ENCODE peak calls at places on chromosomes 3 and 15, in four cellular contexts. One of them, this sample, is unnamed.

GRCh38 chr15:86550075-86550474 is 470.4 kb downstream of the AGBL1 start:
- DNase-seq in A549: no peak
- DNase-seq in HepG2: no peak
- DNase-seq in H1: no peak
- DNase-seq in this sample: no peak

GRCh38 chr3:21237638-21238037 is 513.4 kb downstream of the ZNF385D start:
- DNase-seq in A549: no peak
- DNase-seq in HepG2: no peak
- DNase-seq in H1: no peak
- DNase-seq in this sample: no peak

GRCh38 chr3:178126686-178127085 is 409.6 kb upstream of the KCNMB2 start:
- DNase-seq in A549: no peak
- DNase-seq in HepG2: no peak
- DNase-seq in H1: no peak
- DNase-seq in this sample: no peak

GRCh38 chr3:151775314-151776258 is 38.3 kb upstream of the AADAC start:
- DNase-seq in A549: no peak
- DNase-seq in HepG2: no peak
- DNase-seq in H1: no peak
- DNase-seq in this sample: no peak

GRCh38 chr15:25543156-25543555 is 104.3 kb upstream of the UBE3A start:
- DNase-seq in A549: no peak
- DNase-seq in HepG2: no peak
- DNase-seq in H1: no peak
- DNase-seq in this sample: no peak

GRCh38 chr3:125231895-125232294 is 19.3 kb upstream of the SLC12A8 start:
- DNase-seq in A549: no peak
- DNase-seq in HepG2: no peak
- DNase-seq in H1: no peak
- DNase-seq in this sample: no peak

GRCh38 chr3:161273589-161274218 is 52.6 kb downstream of the NMD3 start:
- DNase-seq in A549: peak
- DNase-seq in HepG2: peak
- DNase-seq in H1: no peak
- DNase-seq in this sample: no peak

GRCh38 chr3:59812188-59812587 is 762.4 kb upstream of the CFAP20DC start:
- DNase-seq in A549: no peak
- DNase-seq in HepG2: no peak
- DNase-seq in H1: no peak
- DNase-seq in this sample: no peak

GRCh38 chr3:160999268-160999667 is 105.9 kb downstream of the B3GALNT1 start:
- DNase-seq in A549: no peak
- DNase-seq in HepG2: no peak
- DNase-seq in H1: no peak
- DNase-seq in this sample: no peak

GRCh38 chr3:171347017-171347979 is 112.9 kb downstream of the TNIK start:
- DNase-seq in A549: no peak
- DNase-seq in HepG2: no peak
- DNase-seq in H1: no peak
- DNase-seq in this sample: no peak

GRCh38 chr15:63587527-63587926 is 9.7 kb upstream of the FBXL22 start:
- DNase-seq in A549: peak
- DNase-seq in HepG2: no peak
- DNase-seq in H1: no peak
- DNase-seq in this sample: no peak

GRCh38 chr15:70530035-70530499 is 233.3 kb downstream of the UACA start:
- DNase-seq in A549: no peak
- DNase-seq in HepG2: no peak
- DNase-seq in H1: peak
- DNase-seq in this sample: no peak

GRCh38 chr15:47964229-47964628 is 156.6 kb upstream of the SLC24A5 start:
- DNase-seq in A549: no peak
- DNase-seq in HepG2: no peak
- DNase-seq in H1: no peak
- DNase-seq in this sample: no peak

GRCh38 chr3:12948371-12948770 is 107.0 kb upstream of the RPL32 start:
- DNase-seq in A549: no peak
- DNase-seq in HepG2: no peak
- DNase-seq in H1: no peak
- DNase-seq in this sample: no peak

GRCh38 chr3:28973621-28974020 is 307.2 kb upstream of the RBMS3 start:
- DNase-seq in A549: no peak
- DNase-seq in HepG2: no peak
- DNase-seq in H1: no peak
- DNase-seq in this sample: no peak

GRCh38 chr3:28972921-28973320 is 307.9 kb upstream of the RBMS3 start:
- DNase-seq in A549: no peak
- DNase-seq in HepG2: no peak
- DNase-seq in H1: no peak
- DNase-seq in this sample: no peak

GRCh38 chr3:28971156-28971555 is 309.7 kb upstream of the RBMS3 start:
- DNase-seq in A549: no peak
- DNase-seq in HepG2: no peak
- DNase-seq in H1: no peak
- DNase-seq in this sample: no peak
- TF ChIP-seq MAFK in A549: no peak
- TF ChIP-seq MAFK in HepG2: no peak
- TF ChIP-seq MAFK in H1: no peak
- TF ChIP-seq MAFK in this sample: no peak

GRCh38 chr3:4742359-4742758 is 236.9 kb upstream of the BHLHE40 start:
- DNase-seq in A549: peak
- DNase-seq in HepG2: no peak
- DNase-seq in H1: no peak
- DNase-seq in this sample: no peak
- H3K4me3 ChIP-seq in A549: no peak
- H3K4me3 ChIP-seq in HepG2: no peak
- H3K4me3 ChIP-seq in H1: no peak
- H3K4me3 ChIP-seq in this sample: no peak

DNA sequence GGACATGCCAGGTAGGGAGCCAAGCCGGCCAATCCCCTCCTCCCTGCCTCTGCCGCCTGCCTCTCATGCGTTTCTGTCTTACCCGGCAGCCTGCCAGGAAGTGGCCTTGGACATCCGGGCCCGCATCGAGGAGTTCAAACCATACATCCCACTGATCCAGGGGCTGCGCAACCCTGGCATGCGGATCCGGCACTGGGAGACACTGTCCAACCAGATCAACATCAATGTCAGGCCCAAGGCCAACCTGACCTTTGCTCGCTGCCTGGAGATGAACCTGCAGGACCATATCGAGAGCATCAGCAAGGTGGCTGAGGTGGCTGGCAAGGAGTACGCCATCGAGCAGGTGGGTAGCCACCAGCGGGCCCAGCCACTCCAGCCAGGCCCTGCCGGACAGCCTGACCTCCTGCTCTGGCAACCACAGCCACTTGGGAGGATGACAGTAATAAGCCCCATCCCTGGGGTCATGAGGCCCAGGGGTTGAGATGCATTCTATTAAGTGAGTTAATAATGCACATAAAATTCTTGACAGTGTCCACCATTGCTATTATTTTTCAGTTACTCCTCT is 37.3 kb downstream of the DNAH1 start:
- DNase-seq in A549: no peak
- DNase-seq in HepG2: no peak
- DNase-seq in H1: no peak
- DNase-seq in this sample: no peak
- TF ChIP-seq RNF2 in A549: no peak
- TF ChIP-seq RNF2 in HepG2: no peak
- TF ChIP-seq RNF2 in H1: no peak
- TF ChIP-seq RNF2 in this sample: no peak

GRCh38 chr3:29281265-29282228 is 676 bp downstream of the RBMS3 start:
- DNase-seq in A549: peak
- DNase-seq in HepG2: no peak
- DNase-seq in H1: no peak
- DNase-seq in this sample: no peak
- TF ChIP-seq MAFK in A549: no peak
- TF ChIP-seq MAFK in HepG2: no peak
- TF ChIP-seq MAFK in H1: no peak
- TF ChIP-seq MAFK in this sample: no peak

DNA sequence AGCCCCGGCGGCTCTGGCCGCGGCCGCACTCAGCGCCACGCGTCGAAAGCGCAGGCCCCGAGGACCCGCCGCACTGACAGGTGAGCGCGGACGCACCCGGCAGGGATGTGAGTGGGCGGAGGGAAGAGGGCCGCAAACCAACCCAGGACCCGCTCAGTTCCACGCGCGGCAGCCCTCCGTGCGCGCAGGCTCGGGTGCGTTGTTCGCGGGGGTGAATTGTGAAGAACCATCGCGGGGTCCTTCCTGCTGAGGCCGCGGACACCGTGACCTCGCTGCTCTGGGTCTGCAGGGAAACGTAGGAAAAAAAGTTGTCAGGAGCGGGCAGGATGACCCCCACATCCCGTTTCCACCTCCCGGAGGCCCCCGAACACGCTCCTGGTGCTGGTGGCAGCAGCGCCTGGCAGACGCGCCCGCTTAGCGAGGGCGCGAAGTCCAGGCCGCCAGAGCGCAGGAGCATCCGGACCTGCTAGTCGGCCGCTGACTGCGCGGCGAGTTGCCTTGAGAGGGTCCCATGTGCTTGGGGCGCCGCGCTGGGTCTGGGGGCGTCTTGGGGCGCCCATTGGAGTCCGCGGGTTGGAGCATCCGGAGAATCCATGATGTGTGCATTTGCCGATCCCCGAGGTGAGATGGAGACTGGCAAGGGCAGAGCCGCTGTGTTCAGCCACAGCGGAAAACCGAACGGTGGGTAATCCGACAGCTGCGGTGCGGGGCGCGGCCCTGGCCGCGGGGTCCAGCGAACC is 448 bp downstream of the GREM1 start:
- DNase-seq in A549: peak
- DNase-seq in HepG2: no peak
- DNase-seq in H1: no peak
- DNase-seq in this sample: no peak
- H3K4me3 ChIP-seq in A549: peak
- H3K4me3 ChIP-seq in HepG2: peak
- H3K4me3 ChIP-seq in H1: peak
- H3K4me3 ChIP-seq in this sample: no peak

DNA sequence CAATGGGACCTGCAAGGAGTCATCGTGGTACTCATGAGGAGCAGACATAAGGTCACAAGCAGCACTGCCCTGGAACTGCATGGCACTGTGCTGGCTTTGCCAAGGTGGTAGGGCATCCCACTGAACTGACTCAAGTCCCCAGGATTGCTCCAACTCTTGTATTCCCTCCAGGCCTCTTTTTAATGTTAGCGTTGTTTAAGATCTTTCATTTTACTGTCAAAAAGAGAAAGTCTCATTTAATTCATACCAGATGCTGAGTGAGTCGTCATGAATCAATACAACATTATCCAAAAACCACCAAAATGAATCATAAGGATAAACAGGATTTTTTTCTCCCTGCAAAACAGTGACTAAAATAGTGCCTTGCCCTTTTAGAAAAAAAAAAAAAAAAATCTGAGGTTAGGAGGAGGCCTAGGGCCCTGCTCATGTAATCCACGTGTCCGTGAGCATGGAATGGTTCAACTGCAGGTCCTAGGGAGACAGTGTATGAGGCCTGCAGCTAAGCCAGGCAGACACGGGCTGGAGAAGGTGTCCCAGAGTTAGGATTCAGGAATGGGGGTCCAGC is 36.7 kb upstream of the BLM start:
- DNase-seq in A549: no peak
- DNase-seq in HepG2: no peak
- DNase-seq in H1: no peak
- DNase-seq in this sample: no peak
- TF ChIP-seq RNF2 in A549: no peak
- TF ChIP-seq RNF2 in HepG2: no peak
- TF ChIP-seq RNF2 in H1: no peak
- TF ChIP-seq RNF2 in this sample: no peak